ENCODE peak calls at places on chromosomes 4 and X, in four cellular contexts. One of them, this sample, is unnamed.

GRCh38 chr4:20084488-20084887 is 167.2 kb upstream of the SLIT2 start:
- DNase-seq in left ventricle myocardium inferior: no peak
- DNase-seq in nephron progenitor cell: no peak
- DNase-seq in neural crest cell: no peak
- DNase-seq in this sample: no peak

GRCh38 chr4:107719211-107719926 is 665 bp downstream of the PAPSS1 start:
- DNase-seq in left ventricle myocardium inferior: no peak
- DNase-seq in nephron progenitor cell: no peak
- DNase-seq in neural crest cell: no peak
- DNase-seq in this sample: no peak

GRCh38 chrX:140661657-140662056 is 47.9 kb upstream of the LINC00632 start:
- DNase-seq in left ventricle myocardium inferior: no peak
- DNase-seq in nephron progenitor cell: no peak
- DNase-seq in neural crest cell: no peak
- DNase-seq in this sample: no peak

GRCh38 chr4:69907151-69907550 is 23.7 kb upstream of the CSN1S1 start:
- DNase-seq in left ventricle myocardium inferior: no peak
- DNase-seq in nephron progenitor cell: no peak
- DNase-seq in neural crest cell: no peak
- DNase-seq in this sample: no peak

GRCh38 chr4:30744957-30745640 is 24.9 kb downstream of the PCDH7 start:
- DNase-seq in left ventricle myocardium inferior: no peak
- DNase-seq in nephron progenitor cell: no peak
- DNase-seq in neural crest cell: no peak
- DNase-seq in this sample: no peak

GRCh38 chr4:1239949-1240305 is 9.0 kb downstream of the CTBP1 start:
- DNase-seq in left ventricle myocardium inferior: no peak
- DNase-seq in nephron progenitor cell: no peak
- DNase-seq in neural crest cell: no peak
- DNase-seq in this sample: no peak

GRCh38 chrX:20197641-20198210 is 56.1 kb upstream of the EIF1AX start:
- DNase-seq in left ventricle myocardium inferior: no peak
- DNase-seq in nephron progenitor cell: no peak
- DNase-seq in neural crest cell: no peak
- DNase-seq in this sample: no peak

GRCh38 chr4:83536649-83537352 is 893 bp downstream of the GPAT3 start:
- DNase-seq in left ventricle myocardium inferior: no peak
- DNase-seq in nephron progenitor cell: peak
- DNase-seq in neural crest cell: no peak
- DNase-seq in this sample: no peak

GRCh38 chrX:155086202-155086840 is 15.0 kb downstream of the BRCC3 start:
- DNase-seq in left ventricle myocardium inferior: no peak
- DNase-seq in nephron progenitor cell: peak
- DNase-seq in neural crest cell: peak
- DNase-seq in this sample: no peak

GRCh38 chr4:39259571-39260330 is 77.4 kb downstream of the WDR19 start:
- DNase-seq in left ventricle myocardium inferior: no peak
- DNase-seq in nephron progenitor cell: no peak
- DNase-seq in neural crest cell: no peak
- DNase-seq in this sample: no peak

GRCh38 chr4:65968873-65969272 is 298.6 kb upstream of the EPHA5 start:
- DNase-seq in left ventricle myocardium inferior: no peak
- DNase-seq in nephron progenitor cell: no peak
- DNase-seq in neural crest cell: no peak
- DNase-seq in this sample: no peak

GRCh38 chrX:40922307-40922706 is 162.9 kb upstream of the USP9X start:
- DNase-seq in left ventricle myocardium inferior: no peak
- DNase-seq in nephron progenitor cell: no peak
- DNase-seq in neural crest cell: no peak
- DNase-seq in this sample: no peak

GRCh38 chrX:265502-265901 is 15.7 kb upstream of the PLCXD1 start:
- DNase-seq in left ventricle myocardium inferior: no peak
- DNase-seq in nephron progenitor cell: no peak
- DNase-seq in neural crest cell: no peak
- DNase-seq in this sample: no peak

GRCh38 chr4:83906561-83906960 is 370.7 kb downstream of the GPAT3 start:
- DNase-seq in left ventricle myocardium inferior: no peak
- DNase-seq in nephron progenitor cell: no peak
- DNase-seq in neural crest cell: no peak
- DNase-seq in this sample: no peak

GRCh38 chr4:124936427-124936826 is 223.9 kb upstream of the ANKRD50 start:
- DNase-seq in left ventricle myocardium inferior: peak
- DNase-seq in nephron progenitor cell: no peak
- DNase-seq in neural crest cell: no peak
- DNase-seq in this sample: no peak

GRCh38 chr4:135354876-135355275 is 1153.3 kb upstream of the PABPC4L start:
- DNase-seq in left ventricle myocardium inferior: no peak
- DNase-seq in nephron progenitor cell: no peak
- DNase-seq in neural crest cell: no peak
- DNase-seq in this sample: no peak

GRCh38 chr4:183986645-183987528 is 81.8 kb downstream of the STOX2 start:
- DNase-seq in left ventricle myocardium inferior: no peak
- DNase-seq in nephron progenitor cell: no peak
- DNase-seq in neural crest cell: no peak
- DNase-seq in this sample: no peak

GRCh38 chrX:55839480-55839879 is 121.9 kb downstream of the RRAGB start:
- DNase-seq in left ventricle myocardium inferior: no peak
- DNase-seq in nephron progenitor cell: peak
- DNase-seq in neural crest cell: no peak
- DNase-seq in this sample: no peak

GRCh38 chr4:119130365-119131065 is 5.1 kb upstream of the MYOZ2 start:
- DNase-seq in left ventricle myocardium inferior: no peak
- DNase-seq in nephron progenitor cell: no peak
- DNase-seq in neural crest cell: no peak
- DNase-seq in this sample: no peak

GRCh38 chr4:5711479-5712184 is 631 bp downstream of the EVC start:
- DNase-seq in left ventricle myocardium inferior: peak
- DNase-seq in nephron progenitor cell: peak
- DNase-seq in neural crest cell: peak
- DNase-seq in this sample: no peak

GRCh38 chr4:134024251-134024650 is 177.3 kb downstream of the PABPC4L start:
- DNase-seq in left ventricle myocardium inferior: no peak
- DNase-seq in nephron progenitor cell: no peak
- DNase-seq in neural crest cell: no peak
- DNase-seq in this sample: no peak

GRCh38 chr4:10085828-10086505 is 30.6 kb downstream of the WDR1 start:
- DNase-seq in left ventricle myocardium inferior: no peak
- DNase-seq in nephron progenitor cell: no peak
- DNase-seq in neural crest cell: no peak
- DNase-seq in this sample: no peak

GRCh38 chr4:14871676-14872430 is 130.4 kb upstream of the CPEB2 start:
- DNase-seq in left ventricle myocardium inferior: no peak
- DNase-seq in nephron progenitor cell: peak
- DNase-seq in neural crest cell: no peak
- DNase-seq in this sample: no peak

GRCh38 chrX:23736030-23736429 is 7.0 kb downstream of the ACOT9 start:
- DNase-seq in left ventricle myocardium inferior: no peak
- DNase-seq in nephron progenitor cell: no peak
- DNase-seq in neural crest cell: no peak
- DNase-seq in this sample: no peak

GRCh38 chr4:71732066-71732465 is 51.8 kb downstream of the GC start:
- DNase-seq in left ventricle myocardium inferior: no peak
- DNase-seq in nephron progenitor cell: no peak
- DNase-seq in neural crest cell: no peak
- DNase-seq in this sample: no peak

GRCh38 chr4:71729856-71730255 is 54.0 kb downstream of the GC start:
- DNase-seq in left ventricle myocardium inferior: no peak
- DNase-seq in nephron progenitor cell: no peak
- DNase-seq in neural crest cell: no peak
- DNase-seq in this sample: no peak

GRCh38 chr4:71732706-71733105 is 51.2 kb downstream of the GC start:
- DNase-seq in left ventricle myocardium inferior: no peak
- DNase-seq in nephron progenitor cell: no peak
- DNase-seq in neural crest cell: no peak
- DNase-seq in this sample: no peak
- TF ChIP-seq CTCF in left ventricle myocardium inferior: peak
- TF ChIP-seq CTCF in nephron progenitor cell: peak
- TF ChIP-seq CTCF in neural crest cell: peak
- TF ChIP-seq CTCF in this sample: peak

DNA sequence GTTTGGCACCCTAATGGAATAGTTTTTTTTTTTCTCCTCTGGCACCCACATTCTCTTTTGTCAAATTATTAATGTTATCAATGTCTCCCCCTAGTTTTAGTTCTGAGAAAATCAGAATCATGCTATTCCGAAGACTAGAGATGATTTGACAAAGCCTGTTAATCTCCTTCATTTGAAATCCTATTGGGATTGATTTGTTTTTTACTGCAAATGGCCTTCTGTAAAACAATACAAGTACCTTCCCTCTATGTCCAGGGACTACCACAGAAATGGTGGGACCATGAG is 57.4 kb downstream of the UGT2B10 start:
- DNase-seq in left ventricle myocardium inferior: no peak
- DNase-seq in nephron progenitor cell: no peak
- DNase-seq in neural crest cell: no peak
- DNase-seq in this sample: no peak
- TF ChIP-seq CTCF in left ventricle myocardium inferior: no peak
- TF ChIP-seq CTCF in nephron progenitor cell: no peak
- TF ChIP-seq CTCF in neural crest cell: no peak
- TF ChIP-seq CTCF in this sample: no peak

GRCh38 chrX:105209406-105209805 is 11.1 kb downstream of the TEX13A start:
- DNase-seq in left ventricle myocardium inferior: no peak
- DNase-seq in nephron progenitor cell: no peak
- DNase-seq in neural crest cell: no peak
- DNase-seq in this sample: no peak

GRCh38 chrX:105211051-105211575 is 9.4 kb downstream of the TEX13A start:
- DNase-seq in left ventricle myocardium inferior: no peak
- DNase-seq in nephron progenitor cell: no peak
- DNase-seq in neural crest cell: no peak
- DNase-seq in this sample: no peak

DNA sequence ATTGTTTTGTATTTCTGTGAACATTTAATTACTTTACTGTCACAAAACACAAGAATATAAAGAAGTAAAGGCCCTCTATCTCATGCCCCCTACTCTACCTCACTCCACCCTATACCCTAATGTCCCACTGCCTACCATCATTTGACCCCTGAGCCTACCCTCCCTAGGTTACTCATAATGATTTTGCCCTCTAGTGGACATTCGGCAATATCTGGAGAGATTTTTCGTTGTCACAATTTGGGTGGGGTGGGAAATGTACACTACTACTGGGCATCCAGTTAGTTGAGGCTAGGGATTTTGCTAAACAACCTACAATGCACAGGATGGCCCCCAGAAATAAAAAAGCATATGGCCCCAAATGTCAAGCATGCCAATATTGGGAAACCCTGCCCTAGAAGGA is 10.2 kb downstream of the TEX13A start:
- DNase-seq in left ventricle myocardium inferior: no peak
- DNase-seq in nephron progenitor cell: no peak
- DNase-seq in neural crest cell: no peak
- DNase-seq in this sample: no peak
- TF ChIP-seq CTCF in left ventricle myocardium inferior: no peak
- TF ChIP-seq CTCF in nephron progenitor cell: no peak
- TF ChIP-seq CTCF in neural crest cell: peak
- TF ChIP-seq CTCF in this sample: no peak

GRCh38 chr4:86939737-86940141 is 4.9 kb downstream of the AFF1 start:
- DNase-seq in left ventricle myocardium inferior: no peak
- DNase-seq in nephron progenitor cell: no peak
- DNase-seq in neural crest cell: no peak
- DNase-seq in this sample: no peak
- TF ChIP-seq CTCF in left ventricle myocardium inferior: no peak
- TF ChIP-seq CTCF in nephron progenitor cell: no peak
- TF ChIP-seq CTCF in neural crest cell: no peak
- TF ChIP-seq CTCF in this sample: no peak